ENCODE peak calls at places on chromosome 15, in ten cellular contexts. One of them, this sample, is unnamed.

GRCh38 chr15:88299502-88299901 is 43.0 kb upstream of the NTRK3 start:
- DNase-seq in spleen: no peak
- DNase-seq in fibroblast of lung: no peak
- DNase-seq in sigmoid colon: no peak
- DNase-seq in astrocyte: no peak
- DNase-seq in stomach: no peak
- DNase-seq in RWPE2: no peak
- DNase-seq in adrenal gland: no peak
- DNase-seq in K562: no peak
- DNase-seq in CD8-positive, alpha-beta memory T cell: no peak
- DNase-seq in this sample: no peak

GRCh38 chr15:25192651-25193050 is 237.9 kb downstream of the SNRPN start:
- DNase-seq in spleen: no peak
- DNase-seq in fibroblast of lung: no peak
- DNase-seq in sigmoid colon: no peak
- DNase-seq in astrocyte: no peak
- DNase-seq in stomach: no peak
- DNase-seq in RWPE2: no peak
- DNase-seq in adrenal gland: no peak
- DNase-seq in K562: no peak
- DNase-seq in CD8-positive, alpha-beta memory T cell: no peak
- DNase-seq in this sample: no peak

GRCh38 chr15:55740981-55741591 is 1.9 kb downstream of the PRTG start:
- DNase-seq in spleen: no peak
- DNase-seq in fibroblast of lung: no peak
- DNase-seq in sigmoid colon: no peak
- DNase-seq in astrocyte: peak
- DNase-seq in stomach: no peak
- DNase-seq in RWPE2: no peak
- DNase-seq in adrenal gland: no peak
- DNase-seq in K562: no peak
- DNase-seq in CD8-positive, alpha-beta memory T cell: no peak
- DNase-seq in this sample: no peak

GRCh38 chr15:45307230-45307924 is 55.3 kb downstream of the SLC28A2 start:
- DNase-seq in spleen: no peak
- DNase-seq in fibroblast of lung: peak
- DNase-seq in sigmoid colon: no peak
- DNase-seq in astrocyte: peak
- DNase-seq in stomach: no peak
- DNase-seq in RWPE2: no peak
- DNase-seq in adrenal gland: peak
- DNase-seq in K562: no peak
- DNase-seq in CD8-positive, alpha-beta memory T cell: no peak
- DNase-seq in this sample: peak

GRCh38 chr15:65059369-65059750 is 8.4 kb downstream of the RASL12 start:
- DNase-seq in spleen: peak
- DNase-seq in fibroblast of lung: no peak
- DNase-seq in sigmoid colon: peak
- DNase-seq in astrocyte: no peak
- DNase-seq in stomach: no peak
- DNase-seq in RWPE2: no peak
- DNase-seq in adrenal gland: no peak
- DNase-seq in K562: no peak
- DNase-seq in CD8-positive, alpha-beta memory T cell: no peak
- DNase-seq in this sample: no peak

GRCh38 chr15:45849136-45849535 is 214.3 kb downstream of the SQOR start:
- DNase-seq in spleen: no peak
- DNase-seq in fibroblast of lung: no peak
- DNase-seq in sigmoid colon: no peak
- DNase-seq in astrocyte: no peak
- DNase-seq in stomach: no peak
- DNase-seq in RWPE2: no peak
- DNase-seq in adrenal gland: no peak
- DNase-seq in K562: no peak
- DNase-seq in CD8-positive, alpha-beta memory T cell: no peak
- DNase-seq in this sample: no peak

GRCh38 chr15:64738231-64739095 is 36.9 kb downstream of the RBPMS2 start:
- DNase-seq in spleen: no peak
- DNase-seq in fibroblast of lung: no peak
- DNase-seq in sigmoid colon: no peak
- DNase-seq in astrocyte: no peak
- DNase-seq in stomach: no peak
- DNase-seq in RWPE2: no peak
- DNase-seq in adrenal gland: no peak
- DNase-seq in K562: no peak
- DNase-seq in CD8-positive, alpha-beta memory T cell: no peak
- DNase-seq in this sample: no peak

GRCh38 chr15:33211409-33211808 is 16.9 kb upstream of the FMN1 start:
- DNase-seq in spleen: no peak
- DNase-seq in fibroblast of lung: no peak
- DNase-seq in sigmoid colon: peak
- DNase-seq in astrocyte: no peak
- DNase-seq in stomach: peak
- DNase-seq in RWPE2: no peak
- DNase-seq in adrenal gland: peak
- DNase-seq in K562: no peak
- DNase-seq in CD8-positive, alpha-beta memory T cell: no peak
- DNase-seq in this sample: no peak

GRCh38 chr15:62457100-62457499 is 292.0 kb upstream of the C2CD4B start:
- DNase-seq in spleen: no peak
- DNase-seq in fibroblast of lung: no peak
- DNase-seq in sigmoid colon: peak
- DNase-seq in astrocyte: no peak
- DNase-seq in stomach: no peak
- DNase-seq in RWPE2: no peak
- DNase-seq in adrenal gland: no peak
- DNase-seq in K562: no peak
- DNase-seq in CD8-positive, alpha-beta memory T cell: no peak
- DNase-seq in this sample: no peak

GRCh38 chr15:38080651-38081271 is 146.3 kb downstream of the TMCO5A start:
- DNase-seq in spleen: no peak
- DNase-seq in fibroblast of lung: no peak
- DNase-seq in sigmoid colon: no peak
- DNase-seq in astrocyte: no peak
- DNase-seq in stomach: no peak
- DNase-seq in RWPE2: no peak
- DNase-seq in adrenal gland: no peak
- DNase-seq in K562: no peak
- DNase-seq in CD8-positive, alpha-beta memory T cell: no peak
- DNase-seq in this sample: no peak

GRCh38 chr15:69129026-69129385 is 31.4 kb upstream of the GLCE start:
- DNase-seq in spleen: no peak
- DNase-seq in fibroblast of lung: no peak
- DNase-seq in sigmoid colon: no peak
- DNase-seq in astrocyte: no peak
- DNase-seq in stomach: no peak
- DNase-seq in RWPE2: no peak
- DNase-seq in adrenal gland: no peak
- DNase-seq in K562: no peak
- DNase-seq in CD8-positive, alpha-beta memory T cell: no peak
- DNase-seq in this sample: no peak

GRCh38 chr15:40846846-40847224 is 3.0 kb downstream of the SPINT1 start:
- DNase-seq in spleen: peak
- DNase-seq in fibroblast of lung: no peak
- DNase-seq in sigmoid colon: no peak
- DNase-seq in astrocyte: no peak
- DNase-seq in stomach: peak
- DNase-seq in RWPE2: no peak
- DNase-seq in adrenal gland: no peak
- DNase-seq in K562: no peak
- DNase-seq in CD8-positive, alpha-beta memory T cell: no peak
- DNase-seq in this sample: peak

GRCh38 chr15:60682615-60683014 is 203.7 kb upstream of the ICE2 start:
- DNase-seq in spleen: no peak
- DNase-seq in fibroblast of lung: no peak
- DNase-seq in sigmoid colon: no peak
- DNase-seq in astrocyte: no peak
- DNase-seq in stomach: no peak
- DNase-seq in RWPE2: no peak
- DNase-seq in adrenal gland: peak
- DNase-seq in K562: no peak
- DNase-seq in CD8-positive, alpha-beta memory T cell: no peak
- DNase-seq in this sample: no peak

DNA sequence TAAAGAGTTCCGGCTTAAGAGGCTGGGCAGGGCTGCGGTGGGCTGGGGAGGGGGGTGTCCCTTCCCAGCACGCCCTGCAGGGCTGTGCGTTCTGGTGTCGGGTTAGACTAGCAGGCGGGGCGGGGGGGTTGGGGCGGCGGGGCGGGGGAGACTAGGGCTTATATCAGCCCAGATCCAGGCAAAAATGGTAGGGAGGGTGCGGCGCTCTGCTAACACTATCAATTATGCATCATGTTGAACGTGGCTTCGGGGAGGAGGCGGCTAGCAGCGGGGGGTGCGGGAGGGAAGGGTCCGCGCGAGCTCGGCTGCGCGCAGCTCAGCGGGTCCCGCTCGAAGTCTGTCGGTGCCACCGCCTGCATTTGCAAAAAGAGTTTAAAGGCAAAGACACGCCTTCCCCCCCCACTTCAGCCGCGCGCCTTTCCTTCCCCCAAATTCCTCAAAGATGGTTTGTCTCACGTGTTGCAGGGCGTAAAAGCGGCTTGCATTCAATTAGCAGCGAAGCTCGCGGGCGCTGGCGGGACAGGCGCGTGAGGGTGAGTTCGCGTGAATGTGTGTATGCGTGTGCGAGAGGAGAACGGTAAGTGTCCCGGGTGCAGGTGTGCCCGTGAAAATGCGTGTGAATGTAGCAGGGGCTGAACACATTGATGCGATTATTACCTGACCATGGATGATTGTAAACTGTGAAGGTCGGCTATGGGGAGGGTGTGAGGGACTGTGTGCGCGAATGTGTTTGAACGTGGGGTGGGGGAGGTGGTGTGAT is at the start of gene ISLR2:
- DNase-seq in spleen: no peak
- DNase-seq in fibroblast of lung: peak
- DNase-seq in sigmoid colon: no peak
- DNase-seq in astrocyte: no peak
- DNase-seq in stomach: no peak
- DNase-seq in RWPE2: no peak
- DNase-seq in adrenal gland: no peak
- DNase-seq in K562: peak
- DNase-seq in CD8-positive, alpha-beta memory T cell: no peak
- DNase-seq in this sample: no peak
- H3K27ac ChIP-seq in spleen: no peak
- H3K27ac ChIP-seq in fibroblast of lung: no peak
- H3K27ac ChIP-seq in sigmoid colon: no peak
- H3K27ac ChIP-seq in astrocyte: no peak
- H3K27ac ChIP-seq in stomach: no peak
- H3K27ac ChIP-seq in RWPE2: no peak
- H3K27ac ChIP-seq in adrenal gland: no peak
- H3K27ac ChIP-seq in K562: no peak
- H3K27ac ChIP-seq in CD8-positive, alpha-beta memory T cell: no peak
- H3K27ac ChIP-seq in this sample: no peak

DNA sequence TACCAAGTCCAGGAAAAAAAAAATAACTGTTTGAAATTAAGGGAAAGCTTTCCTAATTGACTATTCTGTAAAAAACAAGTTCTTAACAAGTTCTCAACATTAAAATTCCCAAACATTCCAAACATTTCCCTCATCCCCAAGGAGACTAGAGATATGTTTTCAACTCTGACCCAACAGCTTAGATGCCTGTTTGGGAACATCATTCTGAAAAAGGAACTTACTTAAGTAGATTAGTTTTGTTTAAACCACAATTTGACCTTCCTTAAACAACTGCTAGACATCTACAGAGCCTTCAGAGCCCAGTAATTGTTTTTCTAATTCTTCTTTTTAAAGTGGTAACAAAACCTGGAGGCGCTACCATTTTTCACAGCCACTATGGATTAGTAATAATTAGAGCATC is 12.8 kb downstream of the UBR1 start:
- DNase-seq in spleen: no peak
- DNase-seq in fibroblast of lung: peak
- DNase-seq in sigmoid colon: no peak
- DNase-seq in astrocyte: peak
- DNase-seq in stomach: no peak
- DNase-seq in RWPE2: no peak
- DNase-seq in adrenal gland: no peak
- DNase-seq in K562: no peak
- DNase-seq in CD8-positive, alpha-beta memory T cell: no peak
- DNase-seq in this sample: no peak
- H3K27ac ChIP-seq in spleen: peak
- H3K27ac ChIP-seq in fibroblast of lung: peak
- H3K27ac ChIP-seq in sigmoid colon: peak
- H3K27ac ChIP-seq in astrocyte: peak
- H3K27ac ChIP-seq in stomach: no peak
- H3K27ac ChIP-seq in RWPE2: no peak
- H3K27ac ChIP-seq in adrenal gland: no peak
- H3K27ac ChIP-seq in K562: no peak
- H3K27ac ChIP-seq in CD8-positive, alpha-beta memory T cell: no peak
- H3K27ac ChIP-seq in this sample: no peak

GRCh38 chr15:70812827-70813364 is 41.1 kb downstream of the LARP6 start:
- DNase-seq in spleen: no peak
- DNase-seq in fibroblast of lung: no peak
- DNase-seq in sigmoid colon: no peak
- DNase-seq in astrocyte: no peak
- DNase-seq in stomach: no peak
- DNase-seq in RWPE2: no peak
- DNase-seq in adrenal gland: no peak
- DNase-seq in K562: no peak
- DNase-seq in CD8-positive, alpha-beta memory T cell: no peak
- DNase-seq in this sample: no peak

GRCh38 chr15:70810916-70811578 is 42.9 kb downstream of the LARP6 start:
- DNase-seq in spleen: peak
- DNase-seq in fibroblast of lung: no peak
- DNase-seq in sigmoid colon: no peak
- DNase-seq in astrocyte: no peak
- DNase-seq in stomach: no peak
- DNase-seq in RWPE2: no peak
- DNase-seq in adrenal gland: peak
- DNase-seq in K562: no peak
- DNase-seq in CD8-positive, alpha-beta memory T cell: no peak
- DNase-seq in this sample: no peak

GRCh38 chr15:70802629-70803028 is 39.3 kb upstream of the UACA start:
- DNase-seq in spleen: no peak
- DNase-seq in fibroblast of lung: peak
- DNase-seq in sigmoid colon: no peak
- DNase-seq in astrocyte: peak
- DNase-seq in stomach: no peak
- DNase-seq in RWPE2: no peak
- DNase-seq in adrenal gland: no peak
- DNase-seq in K562: no peak
- DNase-seq in CD8-positive, alpha-beta memory T cell: no peak
- DNase-seq in this sample: no peak

GRCh38 chr15:70806992-70807712 is 43.8 kb upstream of the UACA start:
- DNase-seq in spleen: peak
- DNase-seq in fibroblast of lung: no peak
- DNase-seq in sigmoid colon: peak
- DNase-seq in astrocyte: no peak
- DNase-seq in stomach: peak
- DNase-seq in RWPE2: peak
- DNase-seq in adrenal gland: peak
- DNase-seq in K562: no peak
- DNase-seq in CD8-positive, alpha-beta memory T cell: no peak
- DNase-seq in this sample: no peak
- H3K27ac ChIP-seq in spleen: no peak
- H3K27ac ChIP-seq in fibroblast of lung: no peak
- H3K27ac ChIP-seq in sigmoid colon: no peak
- H3K27ac ChIP-seq in astrocyte: no peak
- H3K27ac ChIP-seq in stomach: no peak
- H3K27ac ChIP-seq in RWPE2: no peak
- H3K27ac ChIP-seq in adrenal gland: no peak
- H3K27ac ChIP-seq in K562: no peak
- H3K27ac ChIP-seq in CD8-positive, alpha-beta memory T cell: no peak
- H3K27ac ChIP-seq in this sample: peak

GRCh38 chr15:49895337-49896223 is 223.5 kb downstream of the ATP8B4 start:
- DNase-seq in spleen: no peak
- DNase-seq in fibroblast of lung: peak
- DNase-seq in sigmoid colon: no peak
- DNase-seq in astrocyte: peak
- DNase-seq in stomach: no peak
- DNase-seq in RWPE2: no peak
- DNase-seq in adrenal gland: no peak
- DNase-seq in K562: no peak
- DNase-seq in CD8-positive, alpha-beta memory T cell: no peak
- DNase-seq in this sample: no peak
- H3K27ac ChIP-seq in spleen: no peak
- H3K27ac ChIP-seq in fibroblast of lung: no peak
- H3K27ac ChIP-seq in sigmoid colon: peak
- H3K27ac ChIP-seq in astrocyte: no peak
- H3K27ac ChIP-seq in stomach: no peak
- H3K27ac ChIP-seq in RWPE2: no peak
- H3K27ac ChIP-seq in adrenal gland: peak
- H3K27ac ChIP-seq in K562: no peak
- H3K27ac ChIP-seq in CD8-positive, alpha-beta memory T cell: no peak
- H3K27ac ChIP-seq in this sample: no peak